ENCODE peak calls at places on chromosomes 11 and 22, in five cellular contexts. J is stimulated activated CD4-positive, alpha-beta T cell treated with anti-CD3 and anti-CD28 coated beads, Interleukin-1b, Interleukin-23, amount 100 ng/mL, for 1 hour; D is activated CD4-positive, alpha-beta T cell treated with anti-CD3 and anti-CD28 coated beads for 1 hour; W is amniotic stem cell; A is naive B cell. B is an unnamed sample.

GRCh38 chr11:47946682-47947575 is 33.4 kb upstream of the PTPRJ start:
- DNase-seq in D (no peak), J (no peak), A (no peak), W (peak), B (peak)

GRCh38 chr11:12319734-12320387 is 57.5 kb upstream of the PARVA start:
- DNase-seq in D (no peak), W (no peak), J (no peak), A (no peak), B (no peak)

GRCh38 chr11:844693-845644 is 2.3 kb downstream of the TSPAN4 start:
- DNase-seq in J (no peak), D (no peak), A (no peak), W (peak), B (peak)

GRCh38 chr11:19820100-19820499 is 107.5 kb downstream of the NAV2 start:
- DNase-seq in D (no peak), J (no peak), A (no peak), W (no peak), B (no peak)

GRCh38 chr11:78646564-78647185 is 72.0 kb upstream of the NARS2 start:
- DNase-seq in W (no peak), A (peak), D (peak), J (no peak), B (peak)

GRCh38 chr11:48081151-48082010 is 101.0 kb downstream of the PTPRJ start:
- DNase-seq in D (no peak), A (no peak), J (no peak), W (no peak), B (peak)

GRCh38 chr11:78806214-78807004 is 231.7 kb upstream of the NARS2 start:
- DNase-seq in W (no peak), J (no peak), D (no peak), A (no peak), B (no peak)

GRCh38 chr11:76795285-76795935 is 12.3 kb downstream of the TSKU start:
- DNase-seq in W (no peak), D (no peak), J (no peak), A (no peak), B (no peak)

GRCh38 chr11:131664811-131665210 is 294.4 kb downstream of the NTM start:
- DNase-seq in W (no peak), A (no peak), D (no peak), J (no peak), B (no peak)

GRCh38 chr22:17764036-17764435 is 10.2 kb downstream of the BID start:
- DNase-seq in W (no peak), J (no peak), A (no peak), D (no peak), B (no peak)

GRCh38 chr22:43378011-43378704 is 33.7 kb upstream of the MPPED1 start:
- DNase-seq in A (no peak), D (no peak), W (no peak), J (no peak), B (no peak)

GRCh38 chr11:119700030-119700429 is 29.0 kb downstream of the NECTIN1 start:
- DNase-seq in W (no peak), A (no peak), D (no peak), J (no peak), B (no peak)

GRCh38 chr11:102046841-102047240 is 396 bp upstream of the CFAP300 start:
- DNase-seq in W (no peak), J (no peak), D (no peak), A (no peak), B (no peak)

GRCh38 chr22:45413368-45414211 is at the start of the genes RIBC2 and SMC1B:
- DNase-seq in D (peak), W (no peak), A (peak), J (peak), B (peak)

GRCh38 chr11:116500002-116500832 is 272.6 kb downstream of the BUD13 start:
- DNase-seq in J (no peak), D (no peak), W (no peak), A (no peak), B (no peak)

GRCh38 chr22:25564979-25565677 is 653 bp downstream of the GRK3 start:
- DNase-seq in A (peak), D (no peak), J (no peak), W (no peak), B (peak)

GRCh38 chr11:45025716-45026492 is 75.2 kb upstream of the TP53I11 start:
- DNase-seq in J (no peak), D (no peak), A (peak), W (no peak), B (no peak)

GRCh38 chr11:72179804-72180396 is 12.0 kb upstream of the FOLR1 start:
- DNase-seq in J (no peak), W (no peak), D (no peak), A (no peak), B (no peak)

GRCh38 chr11:14018441-14018840 is 55.9 kb downstream of the SPON1 start:
- DNase-seq in W (no peak), J (no peak), D (no peak), A (no peak), B (peak)

GRCh38 chr22:43424201-43424600 is 12.4 kb downstream of the MPPED1 start:
- DNase-seq in W (no peak), A (no peak), J (no peak), D (no peak), B (no peak)

GRCh38 chr11:121321614-121322243 is 29.2 kb downstream of the SC5D start:
- DNase-seq in A (no peak), J (no peak), W (no peak), D (no peak), B (no peak)

GRCh38 chr11:67276821-67277230 is 10.6 kb downstream of the GRK2 start:
- DNase-seq in W (no peak), D (no peak), A (no peak), J (no peak), B (no peak)